ENCODE peak calls at places on chromosomes 3 and 15, in eight cellular contexts. S is mucosa of gallbladder; K is OCI-LY7; P is stimulated activated naive B cell treated with anti-CD40 and anti-IgM and Interleukin-4, amounts not matched to agents 10 μg/mL and 1 μg/mL and 100 μg/mL, for 72 hours; Z is GM20000; N is stromal cell of bone marrow; Y is stimulated activated CD4-positive, alpha-beta T cell treated with anti-CD3 and anti-CD28 coated beads, Interleukin-15, amount 100 ng/mL, for 1 hour; U is amniotic stem cell. V is an unnamed sample.

GRCh38 chr15:39191871-39192281 is 389.0 kb upstream of the THBS1 start:
- DNase-seq in S (no peak), Z (no peak), K (no peak), U (peak; percentile 37), P (no peak), Y (no peak), N (no peak), V (no peak)

GRCh38 chr15:93103823-93104222 is 14.8 kb upstream of the RGMA start:
- DNase-seq in Y (no peak), Z (no peak), P (no peak), S (no peak), U (no peak), N (no peak), K (no peak), V (no peak)

GRCh38 chr15:37059051-37059450 is 41.3 kb downstream of the MEIS2 start:
- DNase-seq in U (peak; percentile 57), N (peak; percentile 62), Z (no peak), S (no peak), K (no peak), P (no peak), Y (no peak), V (no peak)

GRCh38 chr15:96230557-96231181 is 99.8 kb upstream of the NR2F2 start:
- DNase-seq in U (no peak), P (no peak), K (no peak), S (no peak), Y (no peak), Z (no peak), N (no peak), V (no peak)

GRCh38 chr15:38299216-38299615 is 46.6 kb downstream of the SPRED1 start:
- DNase-seq in S (no peak), U (no peak), Z (no peak), P (no peak), K (no peak), N (peak; percentile 68), Y (no peak), V (no peak)

GRCh38 chr3:140771030-140771677 is 93.3 kb downstream of the TRIM42 start:
- DNase-seq in Y (no peak), K (no peak), S (no peak), P (no peak), U (no peak), N (no peak), Z (no peak), V (no peak)

GRCh38 chr3:78830466-78830865 is 937.3 kb downstream of the ROBO1 start:
- DNase-seq in Z (no peak), U (no peak), Y (no peak), P (no peak), N (no peak), S (no peak), K (no peak), V (no peak)

GRCh38 chr15:50577492-50577891 is 31.0 kb upstream of the USP50 start:
- DNase-seq in N (no peak), K (no peak), Z (no peak), S (no peak), Y (no peak), U (no peak), P (no peak), V (no peak)

GRCh38 chr3:8990266-8991215 is 27.3 kb upstream of the RAD18 start:
- DNase-seq in K (no peak), Z (no peak), P (no peak), N (peak; percentile 44), Y (no peak), U (no peak), S (peak; percentile 43), V (no peak)

GRCh38 chr3:120678331-120678845 is 3.7 kb downstream of the HGD start:
- DNase-seq in Z (peak; percentile 34), U (peak; percentile 27), S (peak; percentile 86), K (peak; percentile 5), N (peak; percentile 38), P (no peak), Y (no peak), V (no peak)

GRCh38 chr15:60922736-60923135 is 306.4 kb downstream of the RORA start:
- DNase-seq in Y (no peak), P (no peak), S (no peak), Z (no peak), N (no peak), U (no peak), K (no peak), V (no peak)

GRCh38 chr3:46416134-46417119 is 9.4 kb downstream of the CCRL2 start:
- DNase-seq in N (no peak), U (no peak), Z (no peak), Y (no peak), S (no peak), K (peak; percentile 65), P (peak; percentile 25), V (no peak)

GRCh38 chr15:55007561-55007960 is 189.2 kb downstream of the RSL24D1 start:
- DNase-seq in N (no peak), Y (no peak), K (no peak), Z (no peak), S (peak; percentile 16), U (no peak), P (no peak), V (no peak)

GRCh38 chr3:11238880-11239279 is 33.3 kb upstream of the ATG7 start:
- DNase-seq in N (peak; percentile 66), Y (no peak), Z (no peak), S (no peak), K (no peak), P (no peak), U (peak; percentile 79), V (no peak)

V was measured in activated T-helper 1 cell treated with anti-CD3 and anti-CD28 coated beads, Interleukin-2, amount 50 U/mL, for 16 hours.